ENCODE peak calls at places on chromosomes 13 and 19, in six cellular contexts. One of them, this sample, is unnamed.

GRCh38 chr13:110557610-110558305 is 3.8 kb downstream of the RAB20 start:
- DNase-seq in GM04503: no peak
- DNase-seq in body of pancreas: peak
- DNase-seq in heart right ventricle: no peak
- DNase-seq in SK-MEL-5: no peak
- DNase-seq in endothelial cell: no peak
- DNase-seq in this sample: no peak

GRCh38 chr19:2355168-2356035 is 4.7 kb upstream of the TMPRSS9 start:
- DNase-seq in SK-MEL-5: no peak
- DNase-seq in endothelial cell: no peak
- DNase-seq in GM04503: peak
- DNase-seq in heart right ventricle: no peak
- DNase-seq in body of pancreas: no peak
- DNase-seq in this sample: no peak

GRCh38 chr19:45824041-45824471 is 8.9 kb upstream of the RSPH6A start:
- DNase-seq in body of pancreas: peak
- DNase-seq in endothelial cell: no peak
- DNase-seq in heart right ventricle: no peak
- DNase-seq in GM04503: no peak
- DNase-seq in SK-MEL-5: no peak
- DNase-seq in this sample: no peak

GRCh38 chr13:97454699-97455098 is 20.7 kb downstream of the RAP2A start:
- DNase-seq in SK-MEL-5: no peak
- DNase-seq in GM04503: no peak
- DNase-seq in body of pancreas: no peak
- DNase-seq in endothelial cell: no peak
- DNase-seq in heart right ventricle: no peak
- DNase-seq in this sample: no peak

GRCh38 chr13:35817642-35818576 is 313.3 kb downstream of the DCLK1 start:
- DNase-seq in GM04503: peak
- DNase-seq in heart right ventricle: no peak
- DNase-seq in body of pancreas: no peak
- DNase-seq in SK-MEL-5: no peak
- DNase-seq in endothelial cell: no peak
- DNase-seq in this sample: no peak

GRCh38 chr13:56713656-56714055 is 427.1 kb upstream of the PRR20A start:
- DNase-seq in GM04503: no peak
- DNase-seq in heart right ventricle: no peak
- DNase-seq in endothelial cell: no peak
- DNase-seq in SK-MEL-5: no peak
- DNase-seq in body of pancreas: no peak
- DNase-seq in this sample: no peak

GRCh38 chr13:70027551-70027950 is 80.1 kb upstream of the ATXN8OS start:
- DNase-seq in SK-MEL-5: peak
- DNase-seq in heart right ventricle: no peak
- DNase-seq in endothelial cell: no peak
- DNase-seq in body of pancreas: no peak
- DNase-seq in GM04503: no peak
- DNase-seq in this sample: no peak

GRCh38 chr13:82298110-82298509 is 1584.2 kb downstream of the SLITRK1 start:
- DNase-seq in GM04503: no peak
- DNase-seq in endothelial cell: no peak
- DNase-seq in heart right ventricle: no peak
- DNase-seq in body of pancreas: no peak
- DNase-seq in SK-MEL-5: no peak
- DNase-seq in this sample: no peak

GRCh38 chr19:19348266-19348665 is 27.6 kb downstream of the MAU2 start:
- DNase-seq in body of pancreas: no peak
- DNase-seq in GM04503: no peak
- DNase-seq in heart right ventricle: no peak
- DNase-seq in SK-MEL-5: no peak
- DNase-seq in endothelial cell: no peak
- DNase-seq in this sample: no peak

This sample was measured in OCI-LY7.